ENCODE peak calls at places on chromosomes 4 and X, in six cellular contexts. One of them, this sample, is unnamed.

GRCh38 chrX:97639526-97639925 is 755.8 kb downstream of the RPA4 start:
- DNase-seq in K562: no peak
- DNase-seq in H1: peak; percentile 39
- DNase-seq in SK-N-SH: no peak
- DNase-seq in HepG2: no peak
- DNase-seq in GM12878: no peak
- DNase-seq in this sample: no peak

GRCh38 chr4:171521726-171522125 is 291.5 kb upstream of the GALNTL6 start:
- DNase-seq in K562: no peak
- DNase-seq in H1: no peak
- DNase-seq in SK-N-SH: no peak
- DNase-seq in HepG2: no peak
- DNase-seq in GM12878: no peak
- DNase-seq in this sample: no peak

GRCh38 chrX:79130857-79131256 is 13.6 kb upstream of the GPR174 start:
- DNase-seq in K562: no peak
- DNase-seq in H1: no peak
- DNase-seq in SK-N-SH: no peak
- DNase-seq in HepG2: no peak
- DNase-seq in GM12878: no peak
- DNase-seq in this sample: no peak

GRCh38 chrX:10569946-10570345 is 50.4 kb downstream of the MID1 start:
- DNase-seq in K562: no peak
- DNase-seq in H1: no peak
- DNase-seq in SK-N-SH: no peak
- DNase-seq in HepG2: no peak
- DNase-seq in GM12878: no peak
- DNase-seq in this sample: no peak

GRCh38 chrX:38165023-38165422 is 55.6 kb downstream of the SRPX start:
- DNase-seq in K562: no peak
- DNase-seq in H1: no peak
- DNase-seq in SK-N-SH: no peak
- DNase-seq in HepG2: no peak
- DNase-seq in GM12878: no peak
- DNase-seq in this sample: no peak

GRCh38 chr4:62531250-62531649 is 1331.1 kb downstream of the ADGRL3 start:
- DNase-seq in K562: no peak
- DNase-seq in H1: no peak
- DNase-seq in SK-N-SH: no peak
- DNase-seq in HepG2: no peak
- DNase-seq in GM12878: no peak
- DNase-seq in this sample: no peak

GRCh38 chr4:128315756-128316520 is 28.3 kb upstream of the PGRMC2 start:
- DNase-seq in K562: no peak
- DNase-seq in H1: no peak
- DNase-seq in SK-N-SH: no peak
- DNase-seq in HepG2: no peak
- DNase-seq in GM12878: no peak
- DNase-seq in this sample: no peak

GRCh38 chrX:97367149-97367548 is 483.4 kb downstream of the RPA4 start:
- DNase-seq in K562: no peak
- DNase-seq in H1: no peak
- DNase-seq in SK-N-SH: no peak
- DNase-seq in HepG2: no peak
- DNase-seq in GM12878: no peak
- DNase-seq in this sample: no peak

GRCh38 chrX:50697691-50698090 is 116.3 kb downstream of the SHROOM4 start:
- DNase-seq in K562: no peak
- DNase-seq in H1: no peak
- DNase-seq in SK-N-SH: no peak
- DNase-seq in HepG2: no peak
- DNase-seq in GM12878: no peak
- DNase-seq in this sample: no peak

GRCh38 chrX:17656556-17656955 is 80.7 kb upstream of the SCML1 start:
- DNase-seq in K562: no peak
- DNase-seq in H1: no peak
- DNase-seq in SK-N-SH: no peak
- DNase-seq in HepG2: no peak
- DNase-seq in GM12878: no peak
- DNase-seq in this sample: no peak

GRCh38 chr4:78120144-78120880 is 63.2 kb downstream of the FRAS1 start:
- DNase-seq in K562: no peak
- DNase-seq in H1: no peak
- DNase-seq in SK-N-SH: no peak
- DNase-seq in HepG2: no peak
- DNase-seq in GM12878: no peak
- DNase-seq in this sample: no peak

GRCh38 chrX:154375156-154375504 is 696 bp upstream of the FLNA start:
- DNase-seq in K562: no peak
- DNase-seq in H1: no peak
- DNase-seq in SK-N-SH: no peak
- DNase-seq in HepG2: no peak
- DNase-seq in GM12878: no peak
- DNase-seq in this sample: no peak

GRCh38 chrX:66914082-66914481 is 275.2 kb upstream of the EDA2R start:
- DNase-seq in K562: no peak
- DNase-seq in H1: no peak
- DNase-seq in SK-N-SH: no peak
- DNase-seq in HepG2: peak; percentile 0
- DNase-seq in GM12878: no peak
- DNase-seq in this sample: peak; percentile 66

GRCh38 chr4:79164961-79165610 is 160.8 kb downstream of the NAA11 start:
- DNase-seq in K562: no peak
- DNase-seq in H1: no peak
- DNase-seq in SK-N-SH: no peak
- DNase-seq in HepG2: no peak
- DNase-seq in GM12878: no peak
- DNase-seq in this sample: peak; percentile 65

GRCh38 chrX:7139202-7140081 is 8.1 kb upstream of the STS start:
- DNase-seq in K562: no peak
- DNase-seq in H1: no peak
- DNase-seq in SK-N-SH: no peak
- DNase-seq in HepG2: no peak
- DNase-seq in GM12878: no peak
- DNase-seq in this sample: no peak

GRCh38 chrX:20333672-20334071 is 67.0 kb upstream of the RPS6KA3 start:
- DNase-seq in K562: no peak
- DNase-seq in H1: no peak
- DNase-seq in SK-N-SH: no peak
- DNase-seq in HepG2: no peak
- DNase-seq in GM12878: no peak
- DNase-seq in this sample: no peak

GRCh38 chr4:26452565-26453531 is 37.4 kb downstream of the CCKAR start:
- DNase-seq in K562: no peak
- DNase-seq in H1: no peak
- DNase-seq in SK-N-SH: peak; percentile 32
- DNase-seq in HepG2: no peak
- DNase-seq in GM12878: no peak
- DNase-seq in this sample: no peak

GRCh38 chrX:155819966-155820491 is 61.1 kb upstream of the VAMP7 start:
- DNase-seq in K562: peak; percentile 44
- DNase-seq in H1: peak; percentile 56
- DNase-seq in SK-N-SH: peak; percentile 49
- DNase-seq in HepG2: peak; percentile 49
- DNase-seq in GM12878: peak; percentile 11
- DNase-seq in this sample: peak; percentile 50

GRCh38 chr4:43241104-43241503 is 348.6 kb downstream of the GRXCR1 start:
- DNase-seq in K562: no peak
- DNase-seq in H1: no peak
- DNase-seq in SK-N-SH: no peak
- DNase-seq in HepG2: no peak
- DNase-seq in GM12878: no peak
- DNase-seq in this sample: no peak

GRCh38 chrX:100946521-100946920 is 17.8 kb upstream of the XKRX start:
- DNase-seq in K562: no peak
- DNase-seq in H1: no peak
- DNase-seq in SK-N-SH: no peak
- DNase-seq in HepG2: no peak
- DNase-seq in GM12878: no peak
- DNase-seq in this sample: no peak

GRCh38 chr4:138090145-138090917 is 151.8 kb downstream of the SLC7A11 start:
- DNase-seq in K562: peak; percentile 67
- DNase-seq in H1: no peak
- DNase-seq in SK-N-SH: peak; percentile 78
- DNase-seq in HepG2: peak; percentile 64
- DNase-seq in GM12878: peak; percentile 17
- DNase-seq in this sample: peak; percentile 3

GRCh38 chr4:101334963-101335572 is 12.3 kb downstream of the PPP3CA start:
- DNase-seq in K562: no peak
- DNase-seq in H1: no peak
- DNase-seq in SK-N-SH: no peak
- DNase-seq in HepG2: no peak
- DNase-seq in GM12878: no peak
- DNase-seq in this sample: no peak

GRCh38 chrX:14660970-14661369 is 131.6 kb downstream of the GLRA2 start:
- DNase-seq in K562: no peak
- DNase-seq in H1: no peak
- DNase-seq in SK-N-SH: no peak
- DNase-seq in HepG2: peak; percentile 21
- DNase-seq in GM12878: no peak
- DNase-seq in this sample: no peak
- H3K27me3 ChIP-seq in K562: no peaks in the 10 kb centered on the region
- H3K27me3 ChIP-seq in H1: no peaks in the 10 kb centered on the region
- H3K27me3 ChIP-seq in SK-N-SH: no peaks in the 10 kb centered on the region
- H3K27me3 ChIP-seq in HepG2: no peaks in the 10 kb centered on the region
- H3K27me3 ChIP-seq in GM12878: no peaks in the 10 kb centered on the region
- H3K27me3 ChIP-seq in this sample: no peaks in the 10 kb centered on the region

GRCh38 chr4:2281575-2282343 is 19.9 kb upstream of the MXD4 start:
- DNase-seq in K562: no peak
- DNase-seq in H1: no peak
- DNase-seq in SK-N-SH: no peak
- DNase-seq in HepG2: no peak
- DNase-seq in GM12878: peak; percentile 41
- DNase-seq in this sample: no peak
- TF ChIP-seq GABPA in K562: no peak
- TF ChIP-seq GABPA in H1: no peak
- TF ChIP-seq GABPA in SK-N-SH: no peak
- TF ChIP-seq GABPA in HepG2: no peak
- TF ChIP-seq GABPA in GM12878: no peak
- TF ChIP-seq GABPA in this sample: no peak

GRCh38 chr4:156961241-156962068 is 10.1 kb downstream of the PDGFC start:
- DNase-seq in K562: no peak
- DNase-seq in H1: no peak
- DNase-seq in SK-N-SH: no peak
- DNase-seq in HepG2: no peak
- DNase-seq in GM12878: no peak
- DNase-seq in this sample: no peak
- H3K27me3 ChIP-seq in K562: no peaks in the 10 kb centered on the region
- H3K27me3 ChIP-seq in H1: no peaks in the 10 kb centered on the region
- H3K27me3 ChIP-seq in SK-N-SH: no peaks in the 10 kb centered on the region
- H3K27me3 ChIP-seq in HepG2: no peaks in the 10 kb centered on the region
- H3K27me3 ChIP-seq in GM12878: no peaks in the 10 kb centered on the region
- H3K27me3 ChIP-seq in this sample: no peaks in the 10 kb centered on the region

GRCh38 chr4:17875402-17876070 is 64.8 kb downstream of the NCAPG start:
- DNase-seq in K562: no peak
- DNase-seq in H1: no peak
- DNase-seq in SK-N-SH: no peak
- DNase-seq in HepG2: no peak
- DNase-seq in GM12878: peak; percentile 45
- DNase-seq in this sample: no peak
- TF ChIP-seq GABPA in K562: no peak
- TF ChIP-seq GABPA in H1: no peak
- TF ChIP-seq GABPA in SK-N-SH: no peak
- TF ChIP-seq GABPA in HepG2: no peak
- TF ChIP-seq GABPA in GM12878: peak; percentile 33
- TF ChIP-seq GABPA in this sample: no peak

GRCh38 chr4:8858188-8858924 is 13.3 kb downstream of the HMX1 start:
- DNase-seq in K562: no peak
- DNase-seq in H1: no peak
- DNase-seq in SK-N-SH: no peak
- DNase-seq in HepG2: no peak
- DNase-seq in GM12878: no peak
- DNase-seq in this sample: no peak
- H3K27me3 ChIP-seq in K562: peaks cover 53% of the 10 kb centered on the region
- H3K27me3 ChIP-seq in H1: peaks cover 98% of the 10 kb centered on the region
- H3K27me3 ChIP-seq in SK-N-SH: no peaks in the 10 kb centered on the region
- H3K27me3 ChIP-seq in HepG2: peaks cover 87% of the 10 kb centered on the region
- H3K27me3 ChIP-seq in GM12878: peaks cover 12% of the 10 kb centered on the region
- H3K27me3 ChIP-seq in this sample: peaks cover 82% of the 10 kb centered on the region

GRCh38 chr4:99205104-99205979 is 13.7 kb downstream of the ADH6 start:
- DNase-seq in K562: no peak
- DNase-seq in H1: no peak
- DNase-seq in SK-N-SH: no peak
- DNase-seq in HepG2: peak; percentile 83
- DNase-seq in GM12878: no peak
- DNase-seq in this sample: no peak

GRCh38 chr4:99200148-99200547 is 18.9 kb downstream of the ADH6 start:
- DNase-seq in K562: no peak
- DNase-seq in H1: no peak
- DNase-seq in SK-N-SH: no peak
- DNase-seq in HepG2: no peak
- DNase-seq in GM12878: no peak
- DNase-seq in this sample: no peak

GRCh38 chr4:99202094-99202493 is 17.0 kb downstream of the ADH6 start:
- DNase-seq in K562: no peak
- DNase-seq in H1: no peak
- DNase-seq in SK-N-SH: no peak
- DNase-seq in HepG2: no peak
- DNase-seq in GM12878: no peak
- DNase-seq in this sample: no peak

GRCh38 chr4:99201687-99202086 is 17.4 kb downstream of the ADH6 start:
- DNase-seq in K562: no peak
- DNase-seq in H1: no peak
- DNase-seq in SK-N-SH: no peak
- DNase-seq in HepG2: no peak
- DNase-seq in GM12878: no peak
- DNase-seq in this sample: no peak

DNA sequence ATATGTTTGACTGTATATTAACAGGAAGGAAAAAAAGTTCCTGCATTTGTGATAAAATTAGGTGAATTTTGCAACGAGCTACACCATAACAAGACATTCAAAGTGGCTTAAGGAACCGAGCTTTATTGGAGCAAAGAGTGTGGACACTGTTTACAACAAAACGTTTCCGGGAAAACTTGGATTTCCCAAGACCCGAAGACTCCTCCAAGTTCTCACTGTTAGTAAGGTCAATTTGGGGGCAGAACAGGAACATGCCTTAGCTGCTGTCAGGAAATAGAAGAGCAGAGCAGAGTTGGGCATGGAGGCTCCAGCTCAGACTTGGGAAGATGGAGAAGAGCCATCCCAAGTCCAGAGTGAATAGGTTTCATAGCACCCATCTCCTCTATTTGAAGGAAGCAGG is 16.5 kb downstream of the ADH6 start:
- DNase-seq in K562: no peak
- DNase-seq in H1: no peak
- DNase-seq in SK-N-SH: no peak
- DNase-seq in HepG2: no peak
- DNase-seq in GM12878: no peak
- DNase-seq in this sample: no peak
- TF ChIP-seq GABPA in K562: no peak
- TF ChIP-seq GABPA in H1: no peak
- TF ChIP-seq GABPA in SK-N-SH: no peak
- TF ChIP-seq GABPA in HepG2: no peak
- TF ChIP-seq GABPA in GM12878: no peak
- TF ChIP-seq GABPA in this sample: no peak

GRCh38 chrX:140822184-140822583 is 112.6 kb downstream of the LINC00632 start:
- DNase-seq in K562: no peak
- DNase-seq in H1: no peak
- DNase-seq in SK-N-SH: no peak
- DNase-seq in HepG2: no peak
- DNase-seq in GM12878: no peak
- DNase-seq in this sample: no peak
- H3K27me3 ChIP-seq in K562: no peaks in the 10 kb centered on the region
- H3K27me3 ChIP-seq in H1: no peaks in the 10 kb centered on the region
- H3K27me3 ChIP-seq in SK-N-SH: peaks cover 13% of the 10 kb centered on the region
- H3K27me3 ChIP-seq in HepG2: no peaks in the 10 kb centered on the region
- H3K27me3 ChIP-seq in GM12878: no peaks in the 10 kb centered on the region
- H3K27me3 ChIP-seq in this sample: no peaks in the 10 kb centered on the region

This sample was measured in HL-60.